ENCODE peak calls at places on chromosome 7, in five cellular contexts. One of them, this sample, is unnamed.

GRCh38 chr7:150947761-150948680 is 30.1 kb downstream of the KCNH2 start:
- DNase-seq in EL: no peak
- DNase-seq in AG10803: no peak
- DNase-seq in fibroblast of pulmonary artery: no peak
- DNase-seq in progenitor cell of endocrine pancreas: no peak
- DNase-seq in this sample: no peak

GRCh38 chr7:45885264-45885882 is 2.9 kb upstream of the IGFBP1 start:
- DNase-seq in EL: peak
- DNase-seq in fibroblast of pulmonary artery: no peak
- DNase-seq in AG10803: peak
- DNase-seq in progenitor cell of endocrine pancreas: no peak
- DNase-seq in this sample: no peak

GRCh38 chr7:81769891-81770818 is at the start of gene HGF:
- DNase-seq in fibroblast of pulmonary artery: peak
- DNase-seq in progenitor cell of endocrine pancreas: no peak
- DNase-seq in AG10803: peak
- DNase-seq in EL: peak
- DNase-seq in this sample: no peak

GRCh38 chr7:47000561-47000960 is 581.4 kb downstream of the TNS3 start:
- DNase-seq in EL: no peak
- DNase-seq in progenitor cell of endocrine pancreas: no peak
- DNase-seq in AG10803: no peak
- DNase-seq in fibroblast of pulmonary artery: no peak
- DNase-seq in this sample: no peak

GRCh38 chr7:142812437-142813215 is 41.9 kb downstream of the PRSS2 start:
- DNase-seq in EL: peak
- DNase-seq in fibroblast of pulmonary artery: no peak
- DNase-seq in progenitor cell of endocrine pancreas: no peak
- DNase-seq in AG10803: no peak
- DNase-seq in this sample: no peak

GRCh38 chr7:67364441-67365017 is 367.9 kb downstream of the TYW1 start:
- DNase-seq in EL: no peak
- DNase-seq in progenitor cell of endocrine pancreas: peak
- DNase-seq in fibroblast of pulmonary artery: no peak
- DNase-seq in AG10803: no peak
- DNase-seq in this sample: no peak

GRCh38 chr7:55509322-55509721 is 63.0 kb downstream of the VOPP1 start:
- DNase-seq in AG10803: peak
- DNase-seq in fibroblast of pulmonary artery: peak
- DNase-seq in progenitor cell of endocrine pancreas: no peak
- DNase-seq in EL: peak
- DNase-seq in this sample: no peak

GRCh38 chr7:90520484-90520883 is 51.0 kb downstream of the PTTG1IP2 start:
- DNase-seq in EL: peak
- DNase-seq in AG10803: peak
- DNase-seq in progenitor cell of endocrine pancreas: no peak
- DNase-seq in fibroblast of pulmonary artery: peak
- DNase-seq in this sample: no peak

GRCh38 chr7:101527844-101528667 is 101.0 kb downstream of the MYL10 start:
- DNase-seq in EL: peak
- DNase-seq in fibroblast of pulmonary artery: no peak
- DNase-seq in AG10803: no peak
- DNase-seq in progenitor cell of endocrine pancreas: no peak
- DNase-seq in this sample: no peak

GRCh38 chr7:4797858-4798705 is 22.7 kb downstream of the AP5Z1 start:
- DNase-seq in EL: peak
- DNase-seq in progenitor cell of endocrine pancreas: peak
- DNase-seq in AG10803: peak
- DNase-seq in fibroblast of pulmonary artery: peak
- DNase-seq in this sample: no peak

GRCh38 chr7:71497233-71497946 is 365.4 kb downstream of the GALNT17 start:
- DNase-seq in EL: no peak
- DNase-seq in fibroblast of pulmonary artery: no peak
- DNase-seq in AG10803: no peak
- DNase-seq in progenitor cell of endocrine pancreas: no peak
- DNase-seq in this sample: no peak

GRCh38 chr7:102063736-102064135 is 222.9 kb upstream of the SH2B2 start:
- DNase-seq in AG10803: peak
- DNase-seq in EL: peak
- DNase-seq in progenitor cell of endocrine pancreas: no peak
- DNase-seq in fibroblast of pulmonary artery: peak
- DNase-seq in this sample: peak

GRCh38 chr7:28298870-28299484 is 113.3 kb upstream of the CREB5 start:
- DNase-seq in EL: peak
- DNase-seq in progenitor cell of endocrine pancreas: no peak
- DNase-seq in fibroblast of pulmonary artery: peak
- DNase-seq in AG10803: peak
- DNase-seq in this sample: peak

GRCh38 chr7:130970696-130971095 is 236.7 kb upstream of the KLF14 start:
- DNase-seq in progenitor cell of endocrine pancreas: no peak
- DNase-seq in EL: no peak
- DNase-seq in AG10803: no peak
- DNase-seq in fibroblast of pulmonary artery: peak
- DNase-seq in this sample: no peak

GRCh38 chr7:76343294-76343930 is 15.4 kb downstream of the YWHAG start:
- DNase-seq in fibroblast of pulmonary artery: no peak
- DNase-seq in progenitor cell of endocrine pancreas: no peak
- DNase-seq in AG10803: no peak
- DNase-seq in EL: no peak
- DNase-seq in this sample: no peak

GRCh38 chr7:105565190-105565589 is 16.1 kb downstream of the EFCAB10 start:
- DNase-seq in EL: no peak
- DNase-seq in fibroblast of pulmonary artery: no peak
- DNase-seq in AG10803: no peak
- DNase-seq in progenitor cell of endocrine pancreas: no peak
- DNase-seq in this sample: no peak

GRCh38 chr7:42414961-42415505 is 178.0 kb upstream of the GLI3 start:
- DNase-seq in EL: no peak
- DNase-seq in AG10803: no peak
- DNase-seq in fibroblast of pulmonary artery: peak
- DNase-seq in progenitor cell of endocrine pancreas: no peak
- DNase-seq in this sample: no peak

GRCh38 chr7:27169658-27170493 is 4.2 kb downstream of the HOXA10 start:
- DNase-seq in progenitor cell of endocrine pancreas: no peak
- DNase-seq in fibroblast of pulmonary artery: no peak
- DNase-seq in AG10803: no peak
- DNase-seq in EL: peak
- DNase-seq in this sample: no peak

GRCh38 chr7:74083117-74083876 is at the start of gene LIMK1:
- DNase-seq in progenitor cell of endocrine pancreas: peak
- DNase-seq in AG10803: peak
- DNase-seq in fibroblast of pulmonary artery: peak
- DNase-seq in EL: peak
- DNase-seq in this sample: peak

GRCh38 chr7:110307776-110308175 is 783.2 kb upstream of the LRRN3 start:
- DNase-seq in progenitor cell of endocrine pancreas: no peak
- DNase-seq in fibroblast of pulmonary artery: peak
- DNase-seq in AG10803: no peak
- DNase-seq in EL: no peak
- DNase-seq in this sample: no peak

GRCh38 chr7:30474893-30475292 is 3.7 kb downstream of the NOD1 start:
- DNase-seq in EL: peak
- DNase-seq in progenitor cell of endocrine pancreas: no peak
- DNase-seq in fibroblast of pulmonary artery: peak
- DNase-seq in AG10803: peak
- DNase-seq in this sample: no peak

GRCh38 chr7:108348913-108349312 is 107.3 kb downstream of the NRCAM start:
- DNase-seq in fibroblast of pulmonary artery: peak
- DNase-seq in AG10803: peak
- DNase-seq in progenitor cell of endocrine pancreas: no peak
- DNase-seq in EL: peak
- DNase-seq in this sample: no peak

GRCh38 chr7:38594931-38595330 is 36.2 kb downstream of the AMPH start:
- DNase-seq in EL: no peak
- DNase-seq in progenitor cell of endocrine pancreas: no peak
- DNase-seq in fibroblast of pulmonary artery: no peak
- DNase-seq in AG10803: no peak
- DNase-seq in this sample: no peak

GRCh38 chr7:2688409-2689342 is 674 bp downstream of the AMZ1 start:
- DNase-seq in EL: peak
- DNase-seq in fibroblast of pulmonary artery: no peak
- DNase-seq in progenitor cell of endocrine pancreas: no peak
- DNase-seq in AG10803: peak
- DNase-seq in this sample: no peak

GRCh38 chr7:79495544-79496272 is 42.2 kb upstream of the MAGI2 start:
- DNase-seq in fibroblast of pulmonary artery: peak
- DNase-seq in EL: peak
- DNase-seq in progenitor cell of endocrine pancreas: no peak
- DNase-seq in AG10803: peak
- DNase-seq in this sample: no peak

GRCh38 chr7:111266613-111267012 is 175.7 kb downstream of the LRRN3 start:
- DNase-seq in fibroblast of pulmonary artery: peak
- DNase-seq in AG10803: peak
- DNase-seq in progenitor cell of endocrine pancreas: no peak
- DNase-seq in EL: peak
- DNase-seq in this sample: no peak

GRCh38 chr7:106021211-106022067 is 58.4 kb downstream of the CDHR3 start:
- DNase-seq in fibroblast of pulmonary artery: no peak
- DNase-seq in EL: peak
- DNase-seq in AG10803: no peak
- DNase-seq in progenitor cell of endocrine pancreas: no peak
- DNase-seq in this sample: no peak

GRCh38 chr7:28017372-28017771 is 163.2 kb downstream of the JAZF1 start:
- DNase-seq in progenitor cell of endocrine pancreas: no peak
- DNase-seq in AG10803: peak
- DNase-seq in EL: peak
- DNase-seq in fibroblast of pulmonary artery: peak
- DNase-seq in this sample: no peak

GRCh38 chr7:104862719-104863118 is 151.3 kb upstream of the KMT2E start:
- DNase-seq in progenitor cell of endocrine pancreas: no peak
- DNase-seq in fibroblast of pulmonary artery: peak
- DNase-seq in EL: peak
- DNase-seq in AG10803: no peak
- DNase-seq in this sample: peak

GRCh38 chr7:7573701-7574100 is 7.0 kb downstream of the MIOS start:
- DNase-seq in AG10803: no peak
- DNase-seq in fibroblast of pulmonary artery: no peak
- DNase-seq in progenitor cell of endocrine pancreas: no peak
- DNase-seq in EL: no peak
- DNase-seq in this sample: no peak

GRCh38 chr7:105224884-105225651 is 163.7 kb downstream of the SRPK2 start:
- DNase-seq in fibroblast of pulmonary artery: peak
- DNase-seq in EL: peak
- DNase-seq in progenitor cell of endocrine pancreas: no peak
- DNase-seq in AG10803: peak
- DNase-seq in this sample: no peak

GRCh38 chr7:107865956-107866775 is 24.8 kb upstream of the DLD start:
- DNase-seq in EL: no peak
- DNase-seq in fibroblast of pulmonary artery: no peak
- DNase-seq in AG10803: no peak
- DNase-seq in progenitor cell of endocrine pancreas: no peak
- DNase-seq in this sample: no peak

GRCh38 chr7:32539917-32540544 is 44.7 kb downstream of the AVL9 start:
- DNase-seq in EL: no peak
- DNase-seq in fibroblast of pulmonary artery: no peak
- DNase-seq in AG10803: no peak
- DNase-seq in progenitor cell of endocrine pancreas: no peak
- DNase-seq in this sample: no peak

This sample was measured in NCI-H526 treated with DMSO at 0.1 percent for 48 hours.